ENCODE peak calls at places on chromosomes 4 and X, in six cellular contexts. A is natural killer cell; H is endothelial cell; F is cardiac fibroblast; I is CD8-positive, alpha-beta T cell; G is nephron progenitor cell. V is an unnamed sample.

GRCh38 chr4:75821966-75822365 is 80.3 kb downstream of the PPEF2 start:
- DNase-seq in A (no peak), I (no peak), G (no peak), H (no peak), F (peak), V (no peak)

GRCh38 chr4:184335520-184335919 is 117.8 kb upstream of the ENPP6 start:
- DNase-seq in I (no peak), F (no peak), A (no peak), G (no peak), H (no peak), V (no peak)

GRCh38 chr4:9968472-9968871 is 52.8 kb downstream of the SLC2A9 start:
- DNase-seq in H (no peak), I (no peak), F (no peak), A (no peak), G (no peak), V (no peak)

GRCh38 chr4:141002323-141002805 is 130.9 kb downstream of the RNF150 start:
- DNase-seq in F (peak), H (no peak), I (no peak), G (no peak), A (no peak), V (no peak)

GRCh38 chr4:141643557-141643956 is 7.2 kb downstream of the IL15 start:
- DNase-seq in A (no peak), H (no peak), I (no peak), F (no peak), G (no peak), V (no peak)

GRCh38 chrX:148441387-148441786 is 59.0 kb upstream of the AFF2 start:
- DNase-seq in G (no peak), A (no peak), H (no peak), F (no peak), I (no peak), V (no peak)

GRCh38 chr4:145557720-145558119 is 61.5 kb upstream of the MMAA start:
- DNase-seq in A (peak), H (peak), G (peak), I (no peak), F (peak), V (no peak)

GRCh38 chr4:37073226-37073840 is 171.2 kb upstream of the NWD2 start:
- DNase-seq in H (no peak), G (no peak), A (no peak), I (no peak), F (no peak), V (no peak)

GRCh38 chr4:102423375-102423774 is 77.8 kb upstream of the NFKB1 start:
- DNase-seq in G (no peak), I (no peak), A (no peak), F (no peak), H (no peak), V (no peak)

GRCh38 chr4:48779095-48779997 is 733 bp downstream of the FRYL start:
- DNase-seq in H (peak), I (peak), G (peak), F (peak), A (peak), V (peak)
- TF ChIP-seq CTCF in H (no peak), I (no peak), G (no peak), F (no peak), A (no peak), V (no peak)

GRCh38 chr4:129059028-129059427 is 34.3 kb downstream of the SCLT1 start:
- DNase-seq in H (no peak), G (no peak), F (no peak), I (no peak), A (no peak), V (no peak)
- TF ChIP-seq CTCF in H (no peak), G (no peak), F (no peak), I (no peak), A (no peak), V (no peak)

GRCh38 chrX:107102980-107103379 is 15.6 kb downstream of the RBM41 start:
- DNase-seq in I (no peak), G (no peak), H (no peak), F (peak), A (no peak), V (no peak)
- TF ChIP-seq CTCF in I (no peak), G (no peak), H (no peak), F (no peak), A (no peak), V (no peak)

GRCh38 chr4:44186096-44186849 is 262.3 kb downstream of the KCTD8 start:
- DNase-seq in G (no peak), I (no peak), H (no peak), A (no peak), F (no peak), V (no peak)
- TF ChIP-seq CTCF in G (no peak), I (no peak), H (no peak), A (no peak), F (no peak), V (no peak)

GRCh38 chr4:15781427-15782095 is 3.4 kb downstream of the CD38 start:
- DNase-seq in G (no peak), I (no peak), A (no peak), F (peak), H (no peak), V (peak)
- TF ChIP-seq CTCF in G (no peak), I (no peak), A (no peak), F (no peak), H (no peak), V (no peak)

GRCh38 chrX:3526749-3527148 is 180.3 kb upstream of the MXRA5 start:
- DNase-seq in I (no peak), H (no peak), G (no peak), A (no peak), F (peak), V (no peak)

GRCh38 chrX:3527166-3527565 is 180.7 kb upstream of the MXRA5 start:
- DNase-seq in H (no peak), F (no peak), G (no peak), A (no peak), I (no peak), V (no peak)

GRCh38 chrX:3527811-3528210 is 181.4 kb upstream of the MXRA5 start:
- DNase-seq in I (no peak), H (no peak), G (no peak), A (no peak), F (no peak), V (no peak)

GRCh38 chrX:3532571-3532970 is 180.9 kb downstream of the PRKX start:
- DNase-seq in A (no peak), H (no peak), G (no peak), I (no peak), F (no peak), V (no peak)
- TF ChIP-seq CTCF in A (no peak), H (no peak), G (no peak), I (no peak), F (no peak), V (no peak)

DNA sequence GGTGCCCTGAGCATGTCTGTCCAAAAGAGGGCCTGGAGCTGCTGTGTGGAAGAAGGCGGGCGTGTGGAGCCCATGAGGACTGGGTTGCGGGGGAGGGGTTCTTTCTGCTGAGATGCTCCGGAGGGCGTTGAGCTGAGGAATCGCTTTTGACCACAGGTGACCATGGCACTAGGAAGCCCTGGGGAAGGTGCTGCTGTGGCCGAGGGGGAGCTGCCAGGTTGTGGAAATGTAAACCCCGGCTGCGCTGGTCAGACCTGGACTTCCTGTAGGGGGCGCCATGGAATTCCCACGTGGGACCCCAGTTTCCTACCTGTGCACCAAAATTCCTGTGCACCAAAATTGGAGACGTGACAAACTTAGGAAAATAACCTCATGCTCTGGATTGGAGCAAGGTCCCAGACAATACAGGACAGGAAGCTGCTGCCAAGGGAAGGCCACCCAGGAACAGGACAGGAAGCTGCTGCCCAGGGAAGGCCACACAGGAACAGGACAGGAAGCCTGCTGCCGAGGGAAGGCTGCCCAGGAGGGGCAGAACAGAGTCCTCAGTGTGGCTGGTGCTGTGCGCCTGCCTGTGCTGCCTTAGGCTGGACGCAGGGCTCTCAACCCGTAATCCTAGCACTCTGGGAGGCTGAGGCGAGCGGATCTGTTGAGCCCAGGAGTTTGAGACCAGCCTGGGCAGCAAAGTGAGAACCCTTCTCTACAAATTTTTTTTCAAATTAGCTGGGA is 28.4 kb upstream of the UVSSA start:
- DNase-seq in H (peak), F (no peak), I (no peak), G (no peak), A (no peak), V (no peak)
- TF ChIP-seq CTCF in H (peak), F (peak), I (peak), G (no peak), A (peak), V (peak)

DNA sequence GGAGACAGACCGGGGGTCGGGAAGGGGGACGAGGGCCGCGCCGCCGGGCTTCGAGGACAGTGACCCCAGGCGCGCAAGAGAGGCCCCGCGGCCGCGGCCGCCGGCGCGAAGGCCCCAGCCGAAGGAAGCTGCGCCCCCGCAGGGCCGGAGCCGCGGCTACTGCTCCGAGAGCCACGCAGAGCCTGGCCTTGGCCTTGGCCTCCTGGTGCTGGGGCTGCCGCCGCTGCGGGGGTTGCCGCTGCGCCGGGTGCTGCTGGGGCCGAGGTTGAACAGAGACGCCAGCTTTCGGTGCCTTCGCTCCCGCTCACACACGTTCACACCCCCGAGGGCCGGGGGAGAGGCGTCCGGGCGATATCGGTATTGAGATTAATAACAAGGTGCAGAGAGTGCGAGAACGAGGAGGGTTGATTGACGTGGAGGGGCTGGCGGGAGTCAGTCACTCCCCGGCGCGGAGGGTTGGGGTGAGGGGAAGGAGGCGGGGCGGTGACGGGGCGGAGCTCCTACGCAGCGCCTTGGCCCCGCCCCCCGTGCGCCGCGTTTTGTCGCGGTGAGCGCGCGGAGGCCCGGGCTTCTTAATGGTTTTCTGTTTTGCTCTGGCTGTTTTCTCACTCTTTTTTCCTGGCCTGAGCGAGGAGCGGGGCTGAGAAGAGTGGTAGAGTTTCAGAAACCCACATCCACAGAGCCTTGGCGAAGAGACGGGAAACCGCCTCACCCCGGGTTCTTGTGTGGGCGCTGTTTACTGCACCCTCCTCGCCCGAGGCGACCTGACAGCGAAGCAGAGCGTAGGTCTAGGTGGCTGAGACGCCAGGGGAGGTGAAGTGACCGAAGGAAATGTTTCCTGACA is 890 bp upstream of the CNOT6L start:
- DNase-seq in I (peak), F (peak), A (peak), H (peak), G (peak), V (peak)
- TF ChIP-seq CTCF in I (no peak), F (peak), A (no peak), H (no peak), G (no peak), V (no peak)